ENCODE peak calls at places on chromosomes 12 and 14, in seven cellular contexts. M is CD8-positive, alpha-beta T cell; T is lower leg skin; Z is AG09319; C is omental fat pad; X is neuronal stem cell; I is stimulated activated CD4-positive, alpha-beta T cell treated with anti-CD3 and anti-CD28 coated beads, Interleukin-2, amount 100 ng/mL, for 48 hours. E is an unnamed sample.

GRCh38 chr14:31090872-31091764 is 64.9 kb upstream of the STRN3 start:
- DNase-seq in X (no peak), Z (peak), T (peak), M (no peak), C (no peak), I (no peak), E (peak)

GRCh38 chr14:66514206-66514605 is 6.3 kb downstream of the GPHN start:
- DNase-seq in I (no peak), X (no peak), C (no peak), T (no peak), Z (no peak), M (no peak), E (peak)

GRCh38 chr12:79997115-79997805 is 62.4 kb upstream of the PPP1R12A start:
- DNase-seq in C (no peak), X (no peak), I (no peak), T (no peak), Z (no peak), M (no peak), E (peak)

GRCh38 chr12:75690556-75690955 is 179.1 kb upstream of the KRR1 start:
- DNase-seq in C (no peak), M (no peak), T (no peak), X (no peak), I (no peak), Z (peak), E (peak)

GRCh38 chr12:26523708-26524150 is 309.3 kb downstream of the ITPR2 start:
- DNase-seq in X (no peak), I (no peak), T (peak), C (peak), Z (peak), M (no peak), E (peak)

GRCh38 chr12:94091624-94092023 is 56.8 kb upstream of the PLXNC1 start:
- DNase-seq in I (no peak), C (no peak), X (no peak), M (no peak), T (no peak), Z (no peak), E (peak)

GRCh38 chr12:62922539-62922938 is 12.4 kb downstream of the PPM1H start:
- DNase-seq in T (no peak), M (no peak), C (no peak), Z (no peak), X (no peak), I (no peak), E (no peak)

GRCh38 chr12:84910549-84911241 is 1.9 kb downstream of the SLC6A15 start:
- DNase-seq in X (no peak), T (no peak), Z (no peak), M (no peak), I (no peak), C (no peak), E (peak)

GRCh38 chr12:106309671-106310313 is 7.3 kb downstream of the TCP11L2 start:
- DNase-seq in M (no peak), I (no peak), Z (no peak), C (no peak), X (no peak), T (no peak), E (peak)